ENCODE peak calls at places on chromosomes 2 and 18, in six cellular contexts. One of them, this sample, is unnamed.
A peak's percentile ranks its signal among the peaks of the same experiment; 100 is the strongest.

GRCh38 chr2:209269024-209269423 is 154.8 kb upstream of the MAP2 start:
- DNase-seq in HCT116: no peak
- DNase-seq in K562: no peak
- DNase-seq in H1: no peak
- DNase-seq in HepG2: no peak
- DNase-seq in SK-N-SH: no peak
- DNase-seq in this sample: no peak

GRCh38 chr2:195898505-195898904 is 170.1 kb downstream of the DNAH7 start:
- DNase-seq in H1: no peak
- DNase-seq in SK-N-SH: peak; percentile 65
- DNase-seq in K562: no peak
- DNase-seq in HepG2: peak; percentile 4
- DNase-seq in HCT116: peak; percentile 2
- DNase-seq in this sample: no peak

GRCh38 chr2:99697811-99698568 is 208.2 kb upstream of the REV1 start:
- DNase-seq in K562: no peak
- DNase-seq in HCT116: no peak
- DNase-seq in HepG2: no peak
- DNase-seq in SK-N-SH: no peak
- DNase-seq in H1: no peak
- DNase-seq in this sample: no peak

GRCh38 chr2:110866496-110866895 is 134.1 kb downstream of the ACOXL start:
- DNase-seq in SK-N-SH: no peak
- DNase-seq in K562: no peak
- DNase-seq in HepG2: no peak
- DNase-seq in H1: no peak
- DNase-seq in HCT116: no peak
- DNase-seq in this sample: no peak

GRCh38 chr2:3596891-3597290 is 2.0 kb downstream of the COLEC11 start:
- DNase-seq in K562: no peak
- DNase-seq in H1: no peak
- DNase-seq in HCT116: no peak
- DNase-seq in SK-N-SH: no peak
- DNase-seq in HepG2: no peak
- DNase-seq in this sample: no peak

GRCh38 chr2:160920791-160921303 is 239.4 kb upstream of the TANK start:
- DNase-seq in SK-N-SH: peak; percentile 74
- DNase-seq in K562: no peak
- DNase-seq in HCT116: no peak
- DNase-seq in HepG2: no peak
- DNase-seq in H1: no peak
- DNase-seq in this sample: no peak

GRCh38 chr2:222733846-222734689 is 62.6 kb downstream of the MOGAT1 start:
- DNase-seq in HCT116: no peak
- DNase-seq in H1: no peak
- DNase-seq in SK-N-SH: peak; percentile 15
- DNase-seq in K562: no peak
- DNase-seq in HepG2: peak; percentile 98
- DNase-seq in this sample: no peak

GRCh38 chr18:57519668-57520424 is 66.7 kb downstream of the FECH start:
- DNase-seq in HepG2: no peak
- DNase-seq in HCT116: no peak
- DNase-seq in SK-N-SH: no peak
- DNase-seq in K562: no peak
- DNase-seq in H1: no peak
- DNase-seq in this sample: peak; percentile 15

GRCh38 chr2:197946562-197946961 is 142.2 kb downstream of the PLCL1 start:
- DNase-seq in HepG2: no peak
- DNase-seq in K562: no peak
- DNase-seq in SK-N-SH: no peak
- DNase-seq in H1: no peak
- DNase-seq in HCT116: no peak
- DNase-seq in this sample: no peak

GRCh38 chr2:177239934-177240600 is 24.5 kb downstream of the NFE2L2 start:
- DNase-seq in H1: no peak
- DNase-seq in HepG2: no peak
- DNase-seq in HCT116: no peak
- DNase-seq in SK-N-SH: no peak
- DNase-seq in K562: no peak
- DNase-seq in this sample: no peak

GRCh38 chr2:227363756-227364155 is 15.3 kb downstream of the TM4SF20 start:
- DNase-seq in SK-N-SH: no peak
- DNase-seq in K562: no peak
- DNase-seq in HepG2: no peak
- DNase-seq in HCT116: no peak
- DNase-seq in H1: no peak
- DNase-seq in this sample: no peak

GRCh38 chr2:109644571-109645275 is 30.6 kb downstream of the SOWAHC start:
- DNase-seq in HepG2: peak; percentile 100
- DNase-seq in H1: no peak
- DNase-seq in HCT116: no peak
- DNase-seq in K562: no peak
- DNase-seq in SK-N-SH: peak; percentile 34
- DNase-seq in this sample: peak; percentile 94

GRCh38 chr2:182165196-182165595 is 179.5 kb downstream of the PPP1R1C start:
- DNase-seq in HCT116: no peak
- DNase-seq in K562: no peak
- DNase-seq in HepG2: no peak
- DNase-seq in H1: no peak
- DNase-seq in SK-N-SH: no peak
- DNase-seq in this sample: no peak

GRCh38 chr18:56696966-56697365 is 45.8 kb downstream of the WDR7 start:
- DNase-seq in HCT116: no peak
- DNase-seq in K562: no peak
- DNase-seq in SK-N-SH: no peak
- DNase-seq in H1: no peak
- DNase-seq in HepG2: no peak
- DNase-seq in this sample: no peak

GRCh38 chr2:224946911-224947310 is 95.4 kb downstream of the DOCK10 start:
- DNase-seq in HepG2: no peak
- DNase-seq in HCT116: no peak
- DNase-seq in K562: no peak
- DNase-seq in H1: no peak
- DNase-seq in SK-N-SH: no peak
- DNase-seq in this sample: no peak

GRCh38 chr2:27828305-27828704 is 56.8 kb downstream of the MRPL33 start:
- DNase-seq in K562: no peak
- DNase-seq in SK-N-SH: no peak
- DNase-seq in HepG2: no peak
- DNase-seq in H1: no peak
- DNase-seq in HCT116: no peak
- DNase-seq in this sample: peak; percentile 13
- TF ChIP-seq JUND in K562: no peak
- TF ChIP-seq JUND in SK-N-SH: no peak
- TF ChIP-seq JUND in HepG2: no peak
- TF ChIP-seq JUND in H1: no peak
- TF ChIP-seq JUND in HCT116: no peak
- TF ChIP-seq JUND in this sample: no peak

DNA sequence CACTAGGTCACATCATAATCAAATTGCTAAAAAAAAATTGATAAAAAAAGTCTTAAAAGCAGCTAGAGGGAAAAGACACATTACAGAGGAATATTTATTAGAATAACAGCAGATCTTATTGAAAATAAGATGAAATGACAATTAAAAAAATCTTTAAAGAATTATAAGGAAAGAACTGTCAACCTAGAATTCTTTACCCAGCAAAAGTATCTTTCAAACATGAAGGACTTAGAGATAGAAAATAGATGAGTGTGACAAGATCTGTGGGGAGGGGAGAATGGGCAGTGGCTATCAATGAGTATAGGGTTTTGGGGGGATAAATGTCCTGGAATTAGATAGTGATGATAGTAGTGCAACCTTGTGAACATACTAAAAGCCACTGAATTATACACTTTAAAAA is 26.5 kb upstream of the RNF103 start:
- DNase-seq in H1: no peak
- DNase-seq in SK-N-SH: no peak
- DNase-seq in K562: no peak
- DNase-seq in HCT116: no peak
- DNase-seq in HepG2: no peak
- DNase-seq in this sample: no peak
- TF ChIP-seq JUND in H1: no peak
- TF ChIP-seq JUND in SK-N-SH: no peak
- TF ChIP-seq JUND in K562: no peak
- TF ChIP-seq JUND in HCT116: no peak
- TF ChIP-seq JUND in HepG2: no peak
- TF ChIP-seq JUND in this sample: no peak

DNA sequence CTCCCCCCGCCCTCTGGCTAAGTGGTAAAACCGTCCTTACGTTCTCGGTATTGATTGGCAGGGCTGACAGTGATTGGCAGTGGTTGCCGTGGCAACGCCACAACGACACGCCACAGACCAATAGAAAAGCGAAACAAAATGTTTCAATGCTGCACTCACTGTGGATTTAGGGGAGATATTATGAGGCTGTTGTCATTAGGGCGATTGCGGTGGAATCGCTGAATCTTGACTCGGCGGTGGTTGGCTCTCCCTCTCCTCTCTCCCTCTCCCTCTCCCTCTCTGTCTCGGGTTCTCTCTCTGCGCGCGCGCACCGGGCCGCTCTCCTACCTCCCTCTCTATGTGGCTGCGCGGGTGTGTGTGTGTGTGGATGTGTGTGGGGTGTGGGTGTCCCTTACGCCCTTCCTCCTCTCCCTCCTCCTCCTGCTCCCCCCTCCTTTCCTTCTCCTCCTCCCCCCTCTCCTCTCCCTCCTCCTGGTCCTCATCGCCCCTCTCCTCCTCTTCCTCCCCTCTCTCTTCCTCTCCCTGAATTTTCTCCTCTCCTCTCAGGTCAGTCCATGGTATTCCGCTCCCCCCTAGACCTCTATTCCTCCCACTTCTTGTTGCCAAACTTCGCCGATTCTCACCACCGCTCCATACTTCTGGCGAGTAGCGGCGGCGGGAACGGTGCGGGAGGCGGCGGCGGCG is at the start of gene SIX3:
- DNase-seq in H1: no peak
- DNase-seq in SK-N-SH: peak; percentile 89
- DNase-seq in HCT116: peak; percentile 79
- DNase-seq in HepG2: no peak
- DNase-seq in K562: no peak
- DNase-seq in this sample: peak; percentile 67
- TF ChIP-seq JUND in H1: no peak
- TF ChIP-seq JUND in SK-N-SH: no peak
- TF ChIP-seq JUND in HCT116: no peak
- TF ChIP-seq JUND in HepG2: no peak
- TF ChIP-seq JUND in K562: no peak
- TF ChIP-seq JUND in this sample: no peak

GRCh38 chr2:62147610-62148301 is 48.2 kb upstream of the B3GNT2 start:
- DNase-seq in K562: no peak
- DNase-seq in HepG2: no peak
- DNase-seq in SK-N-SH: no peak
- DNase-seq in HCT116: no peak
- DNase-seq in H1: no peak
- DNase-seq in this sample: no peak
- TF ChIP-seq JUND in K562: no peak
- TF ChIP-seq JUND in HepG2: no peak
- TF ChIP-seq JUND in SK-N-SH: no peak
- TF ChIP-seq JUND in HCT116: no peak
- TF ChIP-seq JUND in H1: no peak
- TF ChIP-seq JUND in this sample: no peak

GRCh38 chr2:121790276-121790956 is 35.0 kb downstream of the TSN start:
- DNase-seq in K562: no peak
- DNase-seq in HepG2: peak; percentile 61
- DNase-seq in H1: no peak
- DNase-seq in SK-N-SH: no peak
- DNase-seq in HCT116: peak; percentile 64
- DNase-seq in this sample: no peak
- TF ChIP-seq JUND in K562: no peak
- TF ChIP-seq JUND in HepG2: no peak
- TF ChIP-seq JUND in H1: peak; percentile 57
- TF ChIP-seq JUND in SK-N-SH: peak; percentile 47
- TF ChIP-seq JUND in HCT116: peak; percentile 45
- TF ChIP-seq JUND in this sample: no peak

DNA sequence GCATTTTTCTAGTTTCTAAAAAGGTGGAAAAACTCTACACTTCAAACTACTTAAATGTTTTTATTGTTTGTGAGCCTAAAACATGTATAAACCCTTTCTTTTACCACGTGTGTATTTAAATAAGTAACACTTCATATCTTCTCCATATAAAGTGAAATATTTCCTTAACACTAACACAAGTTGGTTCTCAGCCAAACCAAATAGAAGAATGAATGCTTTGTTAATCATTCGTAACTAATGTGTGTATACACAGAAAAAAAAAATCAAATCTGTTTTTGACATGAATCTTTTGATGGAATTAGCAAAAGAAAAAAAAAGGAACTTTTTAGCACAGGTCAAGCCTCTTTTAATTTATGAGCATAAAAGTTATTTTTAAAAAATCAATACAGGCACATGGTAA is 89.3 kb downstream of the EHBP1 start:
- DNase-seq in HCT116: no peak
- DNase-seq in K562: no peak
- DNase-seq in SK-N-SH: no peak
- DNase-seq in H1: no peak
- DNase-seq in HepG2: peak; percentile 74
- DNase-seq in this sample: no peak
- TF ChIP-seq JUND in HCT116: no peak
- TF ChIP-seq JUND in K562: no peak
- TF ChIP-seq JUND in SK-N-SH: no peak
- TF ChIP-seq JUND in H1: no peak
- TF ChIP-seq JUND in HepG2: no peak
- TF ChIP-seq JUND in this sample: no peak

This sample was measured in T47D.